ENCODE peak calls at places on chromosomes 2 and 18, in four cellular contexts. Y is epithelial cell of esophagus, A is right lobe of liver, I is fibroblast of lung. V is an unnamed sample.

GRCh38 chr2:46297546-46298271 is 502 bp downstream of the EPAS1 start:
- DNase-seq in I (no peak), A (peak), Y (peak), V (peak)

GRCh38 chr2:190666895-190667294 is 18.0 kb downstream of the NAB1 start:
- DNase-seq in A (no peak), I (no peak), Y (peak), V (no peak)

GRCh38 chr2:3536682-3537632 is 17.6 kb upstream of the ADI1 start:
- DNase-seq in I (peak), Y (peak), A (peak), V (peak)

GRCh38 chr2:188369365-188369764 is 77.7 kb downstream of the GULP1 start:
- DNase-seq in Y (peak), I (peak), A (no peak), V (no peak)

GRCh38 chr18:54119524-54120019 is 104.9 kb downstream of the MBD2 start:
- DNase-seq in I (peak), Y (peak), A (no peak), V (no peak)

GRCh38 chr2:170235860-170236638 is 58.1 kb downstream of the MYO3B start:
- DNase-seq in Y (peak), I (peak), A (no peak), V (no peak)

GRCh38 chr2:84938194-84938879 is 32.6 kb upstream of the KCMF1 start:
- DNase-seq in Y (no peak), I (no peak), A (no peak), V (no peak)

GRCh38 chr18:66728951-66729350 is 125.1 kb upstream of the CDH19 start:
- DNase-seq in Y (no peak), A (no peak), I (no peak), V (no peak)

GRCh38 chr2:20093263-20094141 is 42.1 kb upstream of the LAPTM4A start:
- DNase-seq in Y (peak), I (peak), A (peak), V (peak)

GRCh38 chr2:79155826-79156476 is 3.6 kb downstream of the REG3A start:
- DNase-seq in Y (no peak), I (no peak), A (no peak), V (no peak)

GRCh38 chr2:161796192-161796591 is 172.0 kb downstream of the SLC4A10 start:
- DNase-seq in A (peak), Y (peak), I (peak), V (no peak)

GRCh38 chr2:145731467-145731866 is 1211.5 kb upstream of the ZEB2 start:
- DNase-seq in Y (no peak), A (no peak), I (no peak), V (no peak)

GRCh38 chr2:55038428-55038827 is 11.8 kb downstream of the RTN4 start:
- DNase-seq in I (no peak), A (no peak), Y (no peak), V (no peak)

GRCh38 chr18:7954229-7954628 is 387.1 kb downstream of the PTPRM start:
- DNase-seq in Y (no peak), I (peak), A (no peak), V (no peak)

GRCh38 chr18:35051978-35052377 is 10.8 kb downstream of the MAPRE2 start:
- DNase-seq in A (no peak), I (peak), Y (no peak), V (no peak)

GRCh38 chr2:120525056-120526046 is 179.4 kb downstream of the INHBB start:
- DNase-seq in I (no peak), A (peak), Y (no peak), V (no peak)

DNA sequence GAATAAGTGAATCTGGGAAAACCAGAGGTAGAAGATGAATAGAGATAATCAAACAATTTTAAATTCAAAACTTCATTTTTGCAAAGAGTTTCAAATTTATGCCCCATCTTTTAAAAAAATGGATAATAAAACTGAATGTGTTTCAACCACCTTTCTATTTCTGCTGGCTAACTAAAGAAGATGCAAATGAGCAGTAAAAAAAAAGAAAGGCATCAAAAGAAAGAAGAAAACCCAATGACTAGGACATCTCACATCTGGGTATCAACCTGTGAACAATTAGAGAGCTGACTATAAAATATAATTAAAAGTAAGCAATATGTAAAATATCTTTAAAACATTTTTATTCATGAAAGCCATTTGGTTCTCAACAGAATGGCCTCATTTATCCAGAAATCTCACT is 2.5 kb downstream of the PGAP1 start:
- DNase-seq in Y (no peak), I (no peak), A (no peak), V (no peak)
- H3K4me3 ChIP-seq in Y (peak), I (no peak), A (no peak), V (no peak)

DNA sequence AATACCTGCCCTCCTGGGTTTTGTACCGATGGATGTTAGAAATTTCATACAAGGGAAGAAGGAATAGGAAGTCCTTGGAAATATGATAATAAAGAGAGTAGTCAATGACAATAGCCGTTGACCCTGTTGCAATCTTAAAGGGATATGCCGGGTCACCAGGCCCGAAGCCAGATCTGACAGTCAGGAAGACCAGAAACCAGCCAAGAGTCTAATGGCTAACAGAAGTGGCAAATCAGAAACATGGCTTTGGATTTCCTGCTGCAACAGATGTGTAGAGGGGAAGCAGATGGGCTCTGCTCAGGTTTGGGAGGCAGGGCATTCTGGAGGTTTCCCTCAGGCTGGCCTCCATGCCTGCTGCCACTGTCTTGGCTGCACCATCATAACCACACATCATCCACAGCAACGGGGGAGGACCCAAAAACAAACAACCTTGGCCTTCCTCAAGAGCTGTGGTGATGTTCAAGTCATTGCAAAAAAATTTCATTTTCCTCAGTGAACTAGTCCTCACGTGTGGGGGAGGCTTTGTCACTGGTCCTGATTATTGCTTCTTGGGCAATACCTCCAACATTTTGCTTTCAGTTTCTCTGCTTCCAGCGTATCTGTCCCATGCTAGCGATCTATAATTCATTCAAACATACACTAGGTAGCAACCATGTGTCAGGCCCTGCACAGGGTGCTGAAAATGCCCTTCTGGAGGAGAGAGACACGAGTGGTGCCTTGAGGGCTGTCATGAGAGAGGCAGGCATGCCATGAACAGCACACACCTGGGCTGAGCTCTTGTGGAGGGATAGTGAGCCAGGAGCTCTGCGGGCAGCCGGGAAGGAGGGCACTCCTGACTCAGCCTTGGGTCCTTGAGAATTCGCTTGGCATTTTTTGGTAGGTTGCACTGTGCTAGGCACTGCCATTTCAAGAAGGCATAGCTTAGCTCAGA is 48.2 kb upstream of the LGALSL start:
- DNase-seq in A (peak), Y (peak), I (peak), V (no peak)
- H3K4me3 ChIP-seq in A (peak), Y (no peak), I (no peak), V (no peak)

GRCh38 chr18:28178720-28179119 is 1.8 kb upstream of the CDH2 start:
- DNase-seq in A (no peak), Y (peak), I (no peak), V (no peak)
- H3K4me3 ChIP-seq in A (peak), Y (no peak), I (no peak), V (peak)

GRCh38 chr2:238557431-238557830 is 130.7 kb downstream of the ASB1 start:
- DNase-seq in A (no peak), I (no peak), Y (no peak), V (no peak)

GRCh38 chr2:238558456-238559099 is 131.9 kb downstream of the ASB1 start:
- DNase-seq in I (no peak), A (no peak), Y (no peak), V (no peak)

GRCh38 chr2:238560234-238560633 is 133.5 kb downstream of the ASB1 start:
- DNase-seq in Y (no peak), A (no peak), I (no peak), V (no peak)

GRCh38 chr2:238555786-238556542 is 129.2 kb downstream of the ASB1 start:
- DNase-seq in A (no peak), I (no peak), Y (no peak), V (no peak)

DNA sequence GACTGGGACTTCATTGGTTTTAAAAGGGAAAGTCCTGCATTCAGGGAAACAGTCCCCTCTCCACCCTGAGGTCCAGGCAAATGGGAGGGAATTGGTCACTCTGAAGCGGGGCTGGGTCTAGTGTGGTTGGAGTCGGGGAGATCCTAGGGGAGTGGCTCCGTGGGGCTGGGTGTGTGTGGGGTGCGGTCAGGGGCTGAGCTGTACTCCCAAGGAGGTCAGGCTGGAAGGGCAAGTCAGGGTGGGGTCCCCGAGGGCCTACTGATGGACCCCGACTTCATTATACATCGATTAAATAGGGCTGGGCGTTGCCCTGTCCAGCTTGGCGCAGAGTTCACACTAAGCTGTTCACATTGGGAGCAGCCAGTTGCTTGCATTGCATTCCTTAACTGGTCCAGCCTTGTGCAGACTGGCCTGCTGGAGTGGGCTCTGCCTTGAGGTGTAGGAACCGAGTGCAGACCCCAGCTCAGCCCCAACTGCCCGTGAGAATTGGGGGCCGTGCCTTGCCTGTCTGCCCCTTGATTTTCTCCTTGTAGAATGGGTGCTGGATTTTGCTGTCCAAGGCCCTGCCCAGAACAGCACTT is 131.2 kb downstream of the ASB1 start:
- DNase-seq in I (no peak), A (no peak), Y (no peak), V (no peak)
- H3K4me3 ChIP-seq in I (no peak), A (no peak), Y (no peak), V (no peak)

GRCh38 chr2:43993437-43993836 is 2.4 kb downstream of the LRPPRC start:
- DNase-seq in A (no peak), Y (no peak), I (no peak), V (no peak)
- H3K4me3 ChIP-seq in A (no peak), Y (no peak), I (no peak), V (no peak)

GRCh38 chr2:101151141-101151858 is at the start of gene TBC1D8:
- DNase-seq in I (peak), Y (peak), A (peak), V (peak)
- H3K4me3 ChIP-seq in I (peak), Y (peak), A (peak), V (peak)

DNA sequence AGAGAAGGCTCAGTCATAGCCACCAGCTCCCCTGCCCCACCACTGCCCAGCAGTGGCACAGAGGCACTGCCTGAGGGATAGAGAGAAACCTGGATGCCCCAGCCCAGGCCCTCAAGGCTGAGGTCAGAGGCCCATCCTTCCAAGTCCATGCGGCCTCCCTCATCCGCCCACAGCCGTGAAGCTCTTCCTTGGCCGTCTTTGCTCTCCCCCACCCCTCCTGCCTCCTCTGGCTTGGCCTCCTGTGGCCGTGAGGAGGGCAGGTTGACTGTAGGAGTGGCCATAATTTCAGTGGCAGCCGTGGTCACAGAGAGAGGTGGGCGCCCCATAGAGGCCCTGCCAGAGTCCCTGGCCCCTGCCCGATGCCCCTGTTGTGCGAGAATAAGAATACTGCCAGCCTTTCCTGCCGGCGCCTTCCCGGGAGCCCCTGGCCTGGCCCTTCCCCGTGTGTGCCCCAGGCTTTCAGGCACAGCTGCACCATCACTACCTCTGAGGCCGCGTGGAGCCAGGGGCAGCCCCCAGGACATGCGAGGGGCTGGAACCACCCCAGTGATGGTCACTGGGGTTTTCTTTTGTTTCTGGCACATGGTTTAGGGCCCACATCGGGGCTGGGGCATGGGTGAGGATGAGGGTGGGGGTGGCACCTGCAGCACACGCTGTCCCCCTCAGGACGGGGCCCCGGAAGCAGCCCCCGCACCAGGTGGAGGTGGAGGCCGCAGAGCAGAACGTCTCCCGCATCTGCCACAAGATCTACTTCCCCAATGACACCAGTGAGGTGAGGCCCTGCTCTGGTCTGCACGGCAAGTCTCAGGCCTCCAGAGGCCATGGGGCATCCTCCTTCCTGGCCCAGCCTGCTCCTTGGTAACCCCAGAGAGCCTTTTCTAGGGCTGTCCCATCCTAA is 13.1 kb upstream of the GPR17 start:
- DNase-seq in I (no peak), A (no peak), Y (no peak), V (no peak)
- H3K4me3 ChIP-seq in I (no peak), A (no peak), Y (no peak), V (no peak)

GRCh38 chr18:11488175-11488574 is 121.2 kb upstream of the SLC35G4 start:
- DNase-seq in Y (peak), A (no peak), I (peak), V (no peak)
- H3K4me3 ChIP-seq in Y (no peak), A (no peak), I (no peak), V (no peak)

GRCh38 chr2:218219934-218220333 is 2.9 kb downstream of the ARPC2 start:
- DNase-seq in Y (no peak), I (no peak), A (no peak), V (no peak)
- H3K4me3 ChIP-seq in Y (peak), I (peak), A (no peak), V (peak)

GRCh38 chr2:9781252-9781651 is 62.0 kb upstream of the TAF1B start:
- DNase-seq in I (no peak), Y (peak), A (no peak), V (peak)

GRCh38 chr2:9778471-9779402 is 64.5 kb upstream of the TAF1B start:
- DNase-seq in A (no peak), Y (no peak), I (no peak), V (peak)

GRCh38 chr2:9778012-9778411 is 65.3 kb upstream of the TAF1B start:
- DNase-seq in Y (peak), A (peak), I (no peak), V (no peak)

GRCh38 chr2:9780368-9781130 is 62.7 kb upstream of the TAF1B start:
- DNase-seq in A (no peak), Y (no peak), I (no peak), V (peak)

GRCh38 chr2:9779572-9780264 is 63.6 kb upstream of the TAF1B start:
- DNase-seq in Y (no peak), A (no peak), I (no peak), V (no peak)
- H3K4me3 ChIP-seq in Y (no peak), A (no peak), I (no peak), V (no peak)

V was measured in aorta.